ENCODE peak calls at places on chromosome 17, in six cellular contexts. N, I, S, B, T and R are unnamed samples.

GRCh38 chr17:14118951-14119350 is 49.6 kb downstream of the COX10 start:
- DNase-seq in I (no peak), T (no peak), S (no peak), N (no peak), B (no peak), R (no peak)

GRCh38 chr17:66713533-66714042 is 121.3 kb upstream of the CACNG5 start:
- DNase-seq in N (no peak), I (no peak), T (no peak), S (no peak), B (no peak), R (no peak)

GRCh38 chr17:36943250-36944220 is 5.2 kb upstream of the AATF start:
- DNase-seq in S (no peak), N (no peak), I (no peak), B (no peak), T (no peak), R (no peak)

GRCh38 chr17:73710095-73710592 is 65.9 kb upstream of the SDK2 start:
- DNase-seq in T (peak; percentile 56), I (peak; percentile 5), B (peak; percentile 20), S (peak; percentile 54), N (peak; percentile 63), R (peak; percentile 80)

GRCh38 chr17:81558941-81559806 is 7.0 kb upstream of the FAAP100 start:
- DNase-seq in I (no peak), S (no peak), T (no peak), N (no peak), B (no peak), R (no peak)

GRCh38 chr17:55734128-55734781 is 11.6 kb upstream of the TMEM100 start:
- DNase-seq in N (no peak), S (no peak), I (no peak), B (no peak), T (no peak), R (no peak)

GRCh38 chr17:31521632-31522283 is 130.3 kb downstream of the RAB11FIP4 start:
- DNase-seq in T (no peak), I (no peak), N (no peak), S (no peak), B (no peak), R (no peak)

GRCh38 chr17:49515196-49515770 is 20.2 kb downstream of the NGFR start:
- DNase-seq in I (peak; percentile 84), T (no peak), N (peak; percentile 62), B (no peak), S (no peak), R (peak; percentile 83)

GRCh38 chr17:11150946-11151345 is 90.1 kb upstream of the SHISA6 start:
- DNase-seq in I (no peak), N (no peak), S (no peak), B (no peak), T (no peak), R (no peak)

GRCh38 chr17:73155410-73156165 is 9.2 kb upstream of the SSTR2 start:
- DNase-seq in T (no peak), N (no peak), B (no peak), I (no peak), S (no peak), R (no peak)

GRCh38 chr17:2950846-2951245 is 112.6 kb downstream of the OR1D5 start:
- DNase-seq in N (no peak), B (no peak), T (no peak), S (no peak), I (no peak), R (no peak)